ENCODE peak calls at places on chromosomes 5 and 9, in seven cellular contexts. S is K562, O is GM12892, L is GM12891, Q is HepG2, K is GM12878, I is H1. G is an unnamed sample.

GRCh38 chr5:168947212-168947868 is 353.6 kb downstream of the SLIT3 start:
- DNase-seq in I (peak), S (peak), L (peak), Q (peak), K (no peak), O (peak), G (peak)

GRCh38 chr9:131667576-131667975 is 72.3 kb downstream of the RAPGEF1 start:
- DNase-seq in I (no peak), Q (no peak), K (no peak), L (no peak), O (no peak), S (no peak), G (no peak)

GRCh38 chr9:113828211-113828610 is 47.9 kb upstream of the ZNF618 start:
- DNase-seq in S (no peak), L (no peak), Q (no peak), K (no peak), I (no peak), O (no peak), G (no peak)

GRCh38 chr9:109320338-109320733 is 523 bp downstream of the EPB41L4B start:
- DNase-seq in Q (no peak), K (no peak), S (peak), O (no peak), I (no peak), L (peak), G (peak)

GRCh38 chr5:673140-673836 is 19.9 kb downstream of the TPPP start:
- DNase-seq in K (no peak), S (no peak), I (peak), Q (no peak), L (no peak), O (no peak), G (peak)

GRCh38 chr5:164555809-164556208 is 1050.4 kb downstream of the MAT2B start:
- DNase-seq in O (no peak), K (no peak), Q (no peak), I (no peak), L (no peak), S (no peak), G (no peak)

GRCh38 chr5:9790276-9790675 is 160.1 kb upstream of the TAS2R1 start:
- DNase-seq in Q (no peak), K (no peak), S (no peak), L (no peak), I (no peak), O (no peak), G (no peak)

GRCh38 chr9:114448706-114449105 is 56.6 kb downstream of the WHRN start:
- DNase-seq in I (no peak), S (no peak), Q (no peak), L (no peak), K (no peak), O (no peak), G (no peak)

GRCh38 chr5:17395106-17395505 is 102.9 kb upstream of the TAF11L2 start:
- DNase-seq in I (no peak), L (no peak), K (no peak), Q (no peak), O (no peak), S (no peak), G (no peak)

GRCh38 chr9:92944921-92945320 is 2.4 kb upstream of the FGD3 start:
- DNase-seq in S (no peak), K (no peak), I (no peak), O (no peak), L (no peak), Q (no peak), G (no peak)

GRCh38 chr9:77038281-77039036 is 19.0 kb downstream of the FOXB2 start:
- DNase-seq in L (no peak), O (no peak), Q (no peak), I (no peak), S (no peak), K (no peak), G (no peak)

GRCh38 chr5:170737591-170737990 is 45.9 kb upstream of the GABRP start:
- DNase-seq in K (no peak), L (no peak), I (no peak), O (no peak), Q (no peak), S (no peak), G (no peak)

GRCh38 chr9:129285979-129286772 is 108.1 kb upstream of the IER5L start:
- DNase-seq in Q (no peak), K (no peak), S (no peak), L (no peak), O (no peak), I (peak), G (no peak)

GRCh38 chr9:98551511-98552286 is 157.0 kb downstream of the GABBR2 start:
- DNase-seq in I (no peak), Q (no peak), K (no peak), L (no peak), S (no peak), O (no peak), G (no peak)

GRCh38 chr9:98550206-98550820 is 158.4 kb downstream of the GABBR2 start:
- DNase-seq in O (no peak), S (no peak), L (no peak), Q (no peak), K (no peak), I (no peak), G (no peak)

GRCh38 chr9:98554752-98555151 is 154.0 kb downstream of the GABBR2 start:
- DNase-seq in L (no peak), O (no peak), Q (no peak), S (no peak), I (no peak), K (no peak), G (no peak)

GRCh38 chr9:98549401-98549800 is 159.3 kb downstream of the GABBR2 start:
- DNase-seq in I (no peak), L (no peak), Q (no peak), K (no peak), S (no peak), O (no peak), G (no peak)

DNA sequence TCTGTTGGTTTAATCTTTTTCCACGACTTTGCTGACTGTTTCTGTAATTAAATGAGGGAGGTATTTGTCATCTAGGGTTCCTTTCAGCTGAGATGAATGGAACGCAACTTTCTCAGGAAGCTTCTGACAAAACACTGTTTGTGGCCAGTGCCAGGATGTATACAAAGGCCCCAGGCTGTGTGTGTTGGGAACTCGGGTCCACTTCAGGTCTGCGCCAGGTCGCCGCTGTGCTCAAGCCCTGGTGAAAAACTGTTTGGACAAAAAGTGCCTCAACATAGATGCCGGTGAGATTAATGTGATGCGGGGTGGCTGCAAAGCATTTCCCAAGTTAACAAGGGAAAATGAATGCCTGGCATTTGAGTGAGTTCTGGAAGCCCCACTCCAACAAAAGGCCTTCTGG is 156.4 kb downstream of the GABBR2 start:
- DNase-seq in L (no peak), Q (no peak), I (no peak), O (no peak), K (no peak), S (no peak), G (no peak)
- TF ChIP-seq TAF1 in L (no peak), Q (no peak), I (no peak), O (no peak), K (no peak), S (no peak), G (no peak)

GRCh38 chr9:72480931-72481330 is 40.5 kb upstream of the TMC1 start:
- DNase-seq in S (no peak), K (no peak), L (no peak), O (no peak), I (no peak), Q (peak), G (no peak)
- TF ChIP-seq TAF1 in S (no peak), K (no peak), L (no peak), O (no peak), I (no peak), Q (no peak), G (no peak)

DNA sequence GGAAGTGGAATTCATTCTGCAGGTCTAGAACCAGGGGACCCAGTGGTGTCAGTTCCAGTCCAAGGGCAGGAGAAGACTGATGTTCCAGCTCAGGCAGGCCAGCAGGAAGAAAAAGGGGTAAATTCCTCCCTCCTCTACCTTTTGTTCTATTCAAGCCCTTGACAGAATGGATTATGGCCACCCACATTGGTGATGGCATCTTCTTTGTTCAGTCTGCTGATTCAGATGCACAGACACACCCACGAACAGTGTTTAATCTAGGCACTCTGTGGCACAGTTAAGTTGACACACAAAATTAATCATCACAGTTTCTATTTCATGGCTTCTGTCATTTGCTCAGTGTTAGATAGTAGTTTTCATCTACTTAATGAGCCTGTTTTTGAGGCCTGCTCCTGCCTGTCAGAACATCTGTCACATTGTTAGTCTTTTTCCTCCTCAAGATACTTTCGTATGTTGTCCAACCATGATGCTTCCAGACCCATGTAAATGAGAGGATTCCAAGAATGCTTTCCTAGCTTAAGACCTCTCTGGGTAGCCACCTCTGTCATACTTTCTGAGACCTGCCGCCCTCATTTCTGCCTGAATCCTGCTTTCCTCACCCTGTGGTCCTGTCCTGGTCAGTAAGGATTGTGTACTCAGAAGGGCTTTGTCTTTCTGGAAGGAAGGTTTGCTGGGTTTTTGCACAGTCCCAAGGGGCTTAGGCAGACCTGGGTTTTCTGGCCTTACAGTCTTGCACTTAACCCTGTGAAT is 72.5 kb downstream of the SPIN1 start:
- DNase-seq in K (no peak), S (no peak), L (no peak), O (no peak), Q (no peak), I (no peak), G (no peak)
- TF ChIP-seq TAF1 in K (no peak), S (no peak), L (no peak), O (no peak), Q (no peak), I (no peak), G (no peak)

DNA sequence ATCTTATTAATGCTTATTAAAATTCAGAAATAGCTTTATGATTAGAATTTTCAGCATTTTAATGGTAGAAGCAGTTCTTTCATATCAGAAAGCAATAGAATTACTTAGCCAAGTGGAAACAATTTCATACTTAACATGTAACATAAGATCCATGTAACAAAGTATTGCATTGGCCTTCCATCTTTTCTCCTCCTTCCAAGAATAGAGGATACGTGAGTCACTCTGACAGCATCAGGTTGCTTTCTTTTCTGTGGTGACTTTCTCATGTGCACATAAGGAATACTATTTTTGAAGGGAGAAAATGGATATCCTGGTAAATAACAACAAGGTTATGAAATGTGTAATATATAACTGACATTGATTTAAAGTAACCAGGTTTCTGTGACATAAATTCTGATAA is 272.2 kb downstream of the ANXA1 start:
- DNase-seq in K (no peak), L (no peak), S (no peak), Q (no peak), I (no peak), O (no peak), G (no peak)
- TF ChIP-seq TAF1 in K (no peak), L (no peak), S (no peak), Q (no peak), I (no peak), O (no peak), G (no peak)

GRCh38 chr9:91192785-91193657 is 168.7 kb downstream of the AUH start:
- DNase-seq in S (peak), K (no peak), I (peak), L (no peak), Q (peak), O (no peak), G (peak)
- TF ChIP-seq TAF1 in S (no peak), K (no peak), I (no peak), L (no peak), Q (no peak), O (no peak), G (no peak)

DNA sequence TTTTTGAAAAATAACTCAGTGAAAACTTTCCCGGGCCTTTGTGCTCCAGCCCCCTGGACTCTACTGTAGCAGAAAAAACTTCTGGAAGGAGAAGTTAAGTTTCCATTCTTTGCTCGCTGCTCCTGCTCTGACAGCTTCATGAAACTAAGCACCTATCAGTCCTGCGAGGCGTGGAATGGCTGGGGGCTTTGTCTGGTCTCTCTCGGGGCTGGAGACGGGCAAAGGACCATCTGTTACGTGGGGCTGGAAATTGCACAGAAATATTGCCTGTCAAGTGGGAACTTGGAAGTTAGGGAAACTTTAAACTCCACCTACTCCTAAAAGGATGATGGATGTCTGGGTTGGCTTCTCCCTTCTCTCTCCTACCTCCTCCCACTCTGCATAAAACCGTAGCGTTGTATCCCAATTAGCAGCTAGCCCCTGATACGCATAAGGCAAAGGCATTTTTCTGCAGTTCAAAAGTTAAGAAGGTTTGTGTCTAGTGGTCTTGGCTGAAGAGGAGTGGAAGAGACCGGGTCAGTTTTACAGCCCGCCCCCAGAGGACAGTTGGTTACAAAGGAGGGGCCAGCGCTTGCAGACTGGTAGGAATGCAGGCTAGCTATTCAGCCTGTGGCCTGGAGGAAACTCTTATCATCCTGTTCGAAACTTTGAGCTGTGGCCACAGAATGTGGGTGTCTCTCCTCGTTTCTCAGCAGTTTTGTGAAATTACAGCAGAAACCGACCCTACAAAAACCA is 1.2 kb downstream of the FBXL7 start:
- DNase-seq in L (no peak), S (no peak), Q (no peak), K (no peak), I (peak), O (no peak), G (peak)
- TF ChIP-seq TAF1 in L (no peak), S (no peak), Q (no peak), K (no peak), I (peak), O (no peak), G (peak)

GRCh38 chr9:2159521-2160417 is 144.6 kb downstream of the SMARCA2 start:
- DNase-seq in O (no peak), K (no peak), Q (no peak), L (no peak), I (no peak), S (no peak), G (no peak)

GRCh38 chr9:2158111-2158610 is 143.0 kb downstream of the SMARCA2 start:
- DNase-seq in O (no peak), S (no peak), I (no peak), Q (no peak), K (peak), L (no peak), G (peak)

GRCh38 chr9:2158729-2159128 is 143.6 kb downstream of the SMARCA2 start:
- DNase-seq in K (no peak), S (no peak), I (no peak), O (no peak), Q (no peak), L (no peak), G (no peak)

GRCh38 chr9:2155966-2156365 is 140.8 kb downstream of the SMARCA2 start:
- DNase-seq in Q (no peak), O (no peak), I (no peak), L (no peak), S (no peak), K (no peak), G (no peak)

DNA sequence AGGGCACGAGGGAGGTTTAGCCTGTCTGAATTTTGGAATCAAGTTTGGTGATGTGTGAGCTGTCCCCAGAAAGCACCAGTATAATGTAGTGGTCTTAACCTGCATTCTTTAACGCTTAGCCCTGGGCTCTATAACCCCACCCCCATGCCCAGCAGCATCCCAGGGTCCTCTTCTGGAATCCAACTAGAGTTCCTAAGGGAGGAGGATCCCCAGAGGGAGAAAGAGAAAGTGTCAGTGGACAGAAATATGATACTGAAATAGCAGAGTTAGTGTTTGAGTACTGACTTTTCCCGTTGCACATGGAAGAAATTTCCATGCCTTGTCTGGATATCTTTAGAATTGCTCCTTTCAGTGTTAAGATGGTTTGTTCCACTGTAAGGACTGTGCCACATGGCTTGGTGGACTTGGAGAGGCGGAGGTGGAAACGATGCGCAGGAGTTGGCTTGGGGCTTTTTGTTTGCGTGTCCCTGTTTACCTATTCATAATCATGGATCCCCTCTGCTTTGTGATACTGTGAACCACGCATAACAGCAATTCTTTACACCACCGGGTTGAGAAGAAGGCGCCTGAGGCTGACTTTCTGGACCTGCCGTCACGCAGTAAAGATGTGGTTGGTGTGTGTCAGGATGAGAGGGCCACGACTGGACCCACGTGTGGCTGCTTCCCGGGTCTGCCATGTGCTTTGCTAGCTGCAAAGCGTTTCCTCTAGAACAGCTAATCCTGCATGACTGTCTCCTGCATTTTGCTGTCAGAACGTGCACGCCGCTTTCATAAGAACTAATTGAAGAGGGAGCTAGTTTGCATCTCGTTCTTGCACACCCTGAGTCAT is 142.3 kb downstream of the SMARCA2 start:
- DNase-seq in I (no peak), Q (no peak), K (no peak), S (no peak), O (peak), L (no peak), G (peak)
- TF ChIP-seq TAF1 in I (peak), Q (no peak), K (no peak), S (no peak), O (no peak), L (no peak), G (no peak)

GRCh38 chr9:80177949-80178480 is 606.2 kb downstream of the TLE4 start:
- DNase-seq in I (no peak), Q (no peak), S (no peak), L (no peak), O (no peak), K (no peak), G (no peak)
- TF ChIP-seq TAF1 in I (no peak), Q (no peak), S (no peak), L (no peak), O (no peak), K (no peak), G (no peak)

GRCh38 chr9:19087601-19088000 is 15.1 kb downstream of the HAUS6 start:
- DNase-seq in I (no peak), Q (peak), S (no peak), K (no peak), O (no peak), L (no peak), G (no peak)
- TF ChIP-seq TAF1 in I (no peak), Q (no peak), S (no peak), K (no peak), O (no peak), L (no peak), G (no peak)

G was measured in SK-N-SH.